ENCODE peak calls at places on chromosomes 6 and 20, in seven cellular contexts. P is HFF-Myc, U is AG04450, T is lower leg skin, V is lower lobe of right lung, I is astrocyte, X is fibroblast of pulmonary artery. N is an unnamed sample.
A peak's percentile ranks its signal among the peaks of the same experiment; 100 is the strongest.

GRCh38 chr20:46485431-46485830 is 27.9 kb downstream of the ZNF334 start:
- DNase-seq in P (no peak), U (no peak), T (no peak), V (no peak), I (no peak), X (no peak), N (no peak)

GRCh38 chr6:45327956-45328522 is at the start of gene RUNX2:
- DNase-seq in P (peak; percentile 47), U (peak; percentile 49), T (no peak), V (no peak), I (peak; percentile 100), X (peak; percentile 91), N (peak; percentile 40)

GRCh38 chr20:32241807-32242206 is 34.1 kb downstream of the POFUT1 start:
- DNase-seq in P (no peak), U (no peak), T (no peak), V (no peak), I (no peak), X (no peak), N (no peak)

GRCh38 chr6:39114395-39114706 is 635 bp downstream of the SAYSD1 start:
- DNase-seq in P (no peak), U (no peak), T (no peak), V (no peak), I (no peak), X (no peak), N (no peak)

GRCh38 chr20:46021361-46022359 is 7.4 kb upstream of the SLC12A5 start:
- DNase-seq in P (no peak), U (no peak), T (no peak), V (no peak), I (no peak), X (peak; percentile 29), N (no peak)

GRCh38 chr6:167285077-167285770 is 5.9 kb upstream of the UNC93A start:
- DNase-seq in P (no peak), U (no peak), T (no peak), V (no peak), I (no peak), X (no peak), N (no peak)

GRCh38 chr6:5762561-5762968 is 244.2 kb downstream of the NRN1 start:
- DNase-seq in P (no peak), U (no peak), T (no peak), V (no peak), I (no peak), X (no peak), N (no peak)

GRCh38 chr20:16035576-16035975 is 537.7 kb downstream of the KIF16B start:
- DNase-seq in P (no peak), U (no peak), T (no peak), V (no peak), I (no peak), X (no peak), N (no peak)

GRCh38 chr6:139647001-139647400 is 272.6 kb upstream of the CITED2 start:
- DNase-seq in P (no peak), U (no peak), T (no peak), V (no peak), I (no peak), X (peak; percentile 28), N (no peak)

GRCh38 chr6:111805511-111806181 is 67.6 kb downstream of the FYN start:
- DNase-seq in P (no peak), U (no peak), T (no peak), V (no peak), I (peak; percentile 96), X (no peak), N (no peak)

GRCh38 chr6:36094786-36095496 is 35.4 kb upstream of the MAPK13 start:
- DNase-seq in P (peak; percentile 36), U (peak; percentile 37), T (peak; percentile 80), V (peak; percentile 88), I (peak; percentile 27), X (peak; percentile 82), N (no peak)

GRCh38 chr6:118743744-118744143 is 92.4 kb upstream of the CEP85L start:
- DNase-seq in P (peak; percentile 41), U (peak; percentile 51), T (no peak), V (no peak), I (peak; percentile 55), X (no peak), N (no peak)

GRCh38 chr20:11140359-11140758 is 466.6 kb upstream of the JAG1 start:
- DNase-seq in P (no peak), U (peak; percentile 3), T (no peak), V (no peak), I (peak; percentile 96), X (peak; percentile 94), N (no peak)

GRCh38 chr6:41618598-41618997 is 19.7 kb upstream of the MDFI start:
- DNase-seq in P (no peak), U (no peak), T (no peak), V (no peak), I (no peak), X (no peak), N (no peak)

GRCh38 chr6:26197736-26198625 is 110.8 kb downstream of the HFE start:
- DNase-seq in P (no peak), U (no peak), T (no peak), V (no peak), I (no peak), X (peak; percentile 27), N (no peak)

GRCh38 chr6:134691180-134691579 is 258.7 kb downstream of the ALDH8A1 start:
- DNase-seq in P (no peak), U (no peak), T (no peak), V (no peak), I (no peak), X (no peak), N (no peak)

GRCh38 chr6:85347787-85348186 is 102.1 kb upstream of the NT5E start:
- DNase-seq in P (no peak), U (no peak), T (no peak), V (no peak), I (no peak), X (no peak), N (no peak)

GRCh38 chr6:90478789-90479602 is 107.9 kb downstream of the MAP3K7 start:
- DNase-seq in P (peak; percentile 96), U (peak; percentile 89), T (peak; percentile 94), V (peak; percentile 87), I (peak; percentile 87), X (peak; percentile 96), N (peak; percentile 68)

GRCh38 chr6:5634525-5634924 is 372.2 kb downstream of the NRN1 start:
- DNase-seq in P (no peak), U (no peak), T (no peak), V (no peak), I (no peak), X (peak; percentile 27), N (no peak)

GRCh38 chr20:38725959-38726848 is 1.9 kb downstream of the SLC32A1 start:
- DNase-seq in P (no peak), U (no peak), T (no peak), V (no peak), I (no peak), X (peak; percentile 39), N (no peak)

GRCh38 chr6:104625536-104625935 is 234.2 kb downstream of the HACE1 start:
- DNase-seq in P (peak; percentile 74), U (no peak), T (peak; percentile 37), V (no peak), I (peak; percentile 60), X (peak; percentile 82), N (peak; percentile 62)

GRCh38 chr6:104617541-104618072 is 242.1 kb downstream of the HACE1 start:
- DNase-seq in P (no peak), U (no peak), T (no peak), V (no peak), I (no peak), X (no peak), N (no peak)

GRCh38 chr6:104623052-104623690 is 236.5 kb downstream of the HACE1 start:
- DNase-seq in P (no peak), U (no peak), T (no peak), V (no peak), I (no peak), X (no peak), N (no peak)
- TF ChIP-seq CTCF in P (no peak), U (no peak), T (no peak), V (peak; percentile 14), I (no peak), X (peak; percentile 2), N (peak; percentile 18)

GRCh38 chr20:55252525-55252924 is 752.8 kb downstream of the CBLN4 start:
- DNase-seq in P (no peak), U (no peak), T (no peak), V (no peak), I (peak; percentile 32), X (no peak), N (no peak)

GRCh38 chr20:55251170-55251569 is 754.1 kb downstream of the CBLN4 start:
- DNase-seq in P (no peak), U (no peak), T (no peak), V (no peak), I (no peak), X (no peak), N (no peak)

GRCh38 chr20:55253765-55254164 is 751.6 kb downstream of the CBLN4 start:
- DNase-seq in P (no peak), U (no peak), T (no peak), V (no peak), I (peak; percentile 74), X (peak; percentile 7), N (no peak)

GRCh38 chr20:55255016-55255415 is 750.3 kb downstream of the CBLN4 start:
- DNase-seq in P (no peak), U (no peak), T (no peak), V (no peak), I (no peak), X (no peak), N (no peak)
- H3K4me3 ChIP-seq in P (no peak overlapping the region), U (no peak overlapping the region), T (no peak overlapping the region), V (no peak overlapping the region), I (no peak overlapping the region), X (no peak overlapping the region), N (no peak overlapping the region)

DNA sequence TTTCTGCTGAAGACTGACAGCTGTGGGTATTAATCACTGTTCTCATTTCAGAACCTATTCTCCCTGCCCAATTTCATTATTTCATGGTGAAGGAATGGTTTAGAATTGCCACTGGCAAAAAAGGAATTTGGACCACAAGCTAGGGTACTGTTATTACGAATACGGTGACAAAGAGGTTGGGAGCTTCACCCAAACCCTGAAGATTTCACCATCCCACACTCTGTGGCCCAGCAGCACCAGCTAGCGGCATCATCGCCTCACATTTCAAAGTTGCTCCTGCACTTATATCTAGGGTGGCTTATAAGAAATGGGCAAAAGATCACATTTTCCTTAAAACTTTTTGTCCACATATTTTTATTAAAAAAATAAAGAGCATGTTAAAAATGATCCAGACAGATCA is 236.1 kb downstream of the SYNDIG1 start:
- DNase-seq in P (no peak), U (no peak), T (no peak), V (no peak), I (no peak), X (no peak), N (no peak)
- TF ChIP-seq CTCF in P (no peak), U (no peak), T (no peak), V (no peak), I (no peak), X (no peak), N (peak; percentile 22)

DNA sequence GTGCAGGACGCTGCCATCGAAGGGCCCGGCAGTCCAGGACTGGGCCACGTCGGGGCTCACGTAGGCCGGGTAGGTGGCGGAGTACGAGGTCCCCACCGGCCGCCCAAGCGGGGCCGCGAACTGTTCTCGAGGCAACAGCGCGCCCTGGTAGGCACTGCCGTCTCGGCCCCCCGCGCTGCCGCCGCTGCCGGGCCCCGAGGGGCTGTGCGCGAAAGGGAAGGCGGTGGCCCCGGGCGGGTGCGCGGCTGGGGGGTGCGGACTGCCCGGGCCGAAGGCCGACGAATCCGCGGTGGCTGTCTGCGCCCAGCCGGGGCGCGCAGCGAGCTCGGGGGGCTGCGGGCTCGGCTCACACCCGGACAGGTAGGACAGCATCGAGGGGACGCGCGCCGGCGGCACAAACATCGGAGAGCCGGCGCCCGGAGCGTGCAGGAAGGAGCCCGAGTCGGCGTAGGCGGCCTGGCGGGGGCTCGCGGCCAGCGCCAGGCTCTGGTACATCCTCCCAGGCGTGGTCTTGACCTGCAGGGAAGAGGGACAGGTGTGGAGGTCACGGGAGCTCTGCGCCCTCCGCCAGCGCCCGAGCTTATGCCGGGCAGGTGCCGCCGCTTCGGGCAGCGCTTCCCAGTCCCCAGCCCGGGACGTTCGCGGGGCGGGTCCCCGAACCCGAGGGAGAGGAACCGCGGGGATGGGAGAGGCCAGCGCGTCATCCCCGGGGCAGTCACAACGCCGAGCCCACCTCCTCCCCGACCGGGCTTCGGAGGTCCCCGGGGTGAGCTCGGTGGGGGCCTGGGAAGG is 572 bp downstream of the GATA5 start:
- DNase-seq in P (no peak), U (no peak), T (no peak), V (no peak), I (no peak), X (no peak), N (no peak)
- H3K4me3 ChIP-seq in P (no peak overlapping the region), U (no peak overlapping the region), T (no peak overlapping the region), V (peak overlapping the region; percentile 53), I (no peak overlapping the region), X (no peak overlapping the region), N (no peak overlapping the region)

N was measured in BJ.